ENCODE peak calls at places on chromosomes 1 and 21, in seven cellular contexts. F is left lung; B is CD4-positive, alpha-beta memory T cell; Y is substantia nigra; T is endodermal cell; W is coronary artery; G is lower lobe of right lung. J is an unnamed sample.

GRCh38 chr21:26070822-26071425 is 99.6 kb downstream of the APP start:
- DNase-seq in B (peak; percentile 56), F (no peak), W (no peak), T (no peak), G (peak; percentile 64), Y (no peak), J (peak; percentile 14)

GRCh38 chr1:3756394-3756793 is 4.1 kb downstream of the CCDC27 start:
- DNase-seq in T (no peak), G (no peak), B (no peak), Y (no peak), F (peak; percentile 36), W (no peak), J (no peak)

GRCh38 chr1:47971385-47971784 is 25.8 kb downstream of the TRABD2B start:
- DNase-seq in F (no peak), B (no peak), T (no peak), Y (no peak), W (no peak), G (no peak), J (no peak)

GRCh38 chr21:39000496-39000895 is 182.8 kb downstream of the PSMG1 start:
- DNase-seq in Y (no peak), F (no peak), T (peak; percentile 48), G (no peak), W (no peak), B (no peak), J (no peak)

GRCh38 chr1:27342778-27343638 is 1.2 kb downstream of the SYTL1 start:
- DNase-seq in B (peak; percentile 95), Y (no peak), F (peak; percentile 92), G (peak; percentile 82), T (peak; percentile 79), W (no peak), J (no peak)

GRCh38 chr1:185680453-185680852 is 53.7 kb upstream of the HMCN1 start:
- DNase-seq in W (no peak), G (no peak), B (no peak), Y (no peak), F (no peak), T (no peak), J (no peak)

GRCh38 chr1:155197901-155198546 is 9.7 kb downstream of the THBS3 start:
- DNase-seq in Y (no peak), B (peak; percentile 24), W (no peak), F (no peak), G (no peak), T (no peak), J (no peak)

GRCh38 chr21:28805885-28806284 is 186.8 kb downstream of the LTN1 start:
- DNase-seq in T (no peak), F (no peak), B (no peak), Y (no peak), G (no peak), W (no peak), J (no peak)

GRCh38 chr1:220924331-220924730 is 45.1 kb downstream of the HLX start:
- DNase-seq in G (no peak), W (no peak), Y (no peak), B (no peak), F (no peak), T (no peak), J (no peak)

GRCh38 chr1:162021124-162021523 is 2.5 kb downstream of the OLFML2B start:
- DNase-seq in W (no peak), B (no peak), G (no peak), T (no peak), F (no peak), Y (no peak), J (no peak)

GRCh38 chr1:97919568-97920261 is 1.1 kb downstream of the DPYD start:
- DNase-seq in G (no peak), W (no peak), Y (no peak), F (no peak), T (no peak), B (no peak), J (no peak)

GRCh38 chr1:118185083-118185899 is at the start of gene SPAG17:
- DNase-seq in F (peak; percentile 81), G (peak; percentile 73), T (peak; percentile 98), Y (no peak), W (no peak), B (no peak), J (peak; percentile 32)

GRCh38 chr1:110787328-110788071 is 85.4 kb upstream of the CD53 start:
- DNase-seq in B (peak; percentile 64), G (no peak), T (no peak), Y (no peak), F (no peak), W (no peak), J (no peak)

GRCh38 chr1:229370601-229371021 is 27.8 kb upstream of the CCSAP start:
- DNase-seq in G (no peak), Y (no peak), W (no peak), F (no peak), T (no peak), B (no peak), J (peak; percentile 81)

GRCh38 chr1:248828845-248829244 is 3.1 kb upstream of the SH3BP5L start:
- DNase-seq in T (no peak), G (no peak), B (no peak), Y (no peak), W (no peak), F (no peak), J (no peak)

GRCh38 chr1:12756756-12757433 is 10.9 kb downstream of the CFAP107 start:
- DNase-seq in Y (no peak), B (no peak), T (peak; percentile 13), G (no peak), W (no peak), F (no peak), J (no peak)

DNA sequence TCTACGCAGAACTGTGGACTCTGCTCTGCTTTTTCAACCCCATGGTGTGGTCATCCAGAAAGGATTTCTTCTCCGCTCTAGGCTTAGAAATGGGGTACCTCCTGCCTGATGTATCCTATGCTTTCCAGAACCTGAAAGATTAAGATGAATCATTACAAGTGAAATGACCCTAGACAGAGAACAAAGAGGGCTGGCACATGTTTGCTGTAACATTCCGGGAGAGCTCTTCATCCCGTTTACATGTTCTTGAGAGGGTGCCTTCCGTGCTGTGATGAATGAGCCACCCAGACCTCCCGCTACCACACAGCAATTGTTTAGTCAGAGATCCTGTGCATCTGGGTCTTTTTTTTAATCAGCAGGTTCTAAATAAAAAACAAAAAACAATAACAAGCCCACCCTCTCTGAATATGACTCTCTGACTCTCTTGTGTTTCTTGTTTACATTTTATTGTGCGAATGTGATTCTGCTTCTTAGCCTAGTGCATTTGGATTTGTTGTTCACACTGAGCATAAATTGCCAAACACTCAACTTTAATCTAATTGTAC is 87.0 kb downstream of the GPR88 start:
- DNase-seq in G (no peak), B (no peak), T (no peak), Y (no peak), F (no peak), W (no peak), J (no peak)
- H3K27ac ChIP-seq in G (no peak overlapping the region), B (no peak overlapping the region), T (no peak overlapping the region), Y (no peak overlapping the region), F (no peak overlapping the region), W (no peak overlapping the region), J (no peak overlapping the region)

DNA sequence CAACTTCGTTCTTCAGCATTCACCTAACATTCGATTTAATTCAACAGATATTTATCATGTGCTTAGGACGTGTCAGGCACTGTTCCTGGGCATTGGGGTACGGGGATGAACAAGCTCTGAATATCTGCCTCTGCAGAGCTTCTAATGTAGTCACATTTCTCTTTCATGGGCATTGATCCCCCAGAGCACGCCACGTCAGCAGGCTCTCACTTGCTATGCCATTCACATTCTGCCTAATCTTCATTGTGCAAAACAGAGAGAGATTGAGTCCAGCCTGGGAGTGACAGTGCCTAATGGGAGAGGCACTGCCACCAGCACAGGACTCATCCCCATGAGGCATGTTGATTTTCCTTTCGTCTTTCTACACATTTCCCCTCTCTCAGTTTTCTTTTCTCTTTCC is 196.1 kb downstream of the TOMM20 start:
- DNase-seq in F (no peak), W (no peak), Y (no peak), T (no peak), G (no peak), B (no peak), J (no peak)
- H3K27ac ChIP-seq in F (no peak overlapping the region), W (no peak overlapping the region), Y (peak overlapping the region; percentile 1), T (no peak overlapping the region), G (no peak overlapping the region), B (no peak overlapping the region), J (no peak overlapping the region)

GRCh38 chr21:33750017-33750416 is 107.7 kb downstream of the ITSN1 start:
- DNase-seq in T (no peak), W (no peak), G (no peak), F (no peak), B (no peak), Y (no peak), J (no peak)

GRCh38 chr21:33751120-33751519 is 108.8 kb downstream of the ITSN1 start:
- DNase-seq in B (no peak), F (no peak), G (no peak), T (no peak), Y (no peak), W (no peak), J (no peak)

GRCh38 chr21:33748903-33749302 is 106.6 kb downstream of the ITSN1 start:
- DNase-seq in G (no peak), F (no peak), W (no peak), B (no peak), Y (no peak), T (no peak), J (no peak)

GRCh38 chr21:33752260-33752659 is 110.0 kb downstream of the ITSN1 start:
- DNase-seq in T (no peak), B (no peak), G (no peak), W (no peak), F (no peak), Y (no peak), J (no peak)

GRCh38 chr21:33751533-33751932 is 109.2 kb downstream of the ITSN1 start:
- DNase-seq in F (no peak), Y (no peak), W (no peak), B (no peak), G (no peak), T (no peak), J (no peak)
- H3K27ac ChIP-seq in F (no peak overlapping the region), Y (no peak overlapping the region), W (no peak overlapping the region), B (no peak overlapping the region), G (no peak overlapping the region), T (no peak overlapping the region), J (no peak overlapping the region)

GRCh38 chr1:32937061-32937460 is 27.5 kb downstream of the RNF19B start:
- DNase-seq in Y (no peak), G (no peak), T (no peak), B (no peak), F (no peak), W (no peak), J (no peak)
- H3K27ac ChIP-seq in Y (no peak overlapping the region), G (no peak overlapping the region), T (no peak overlapping the region), B (no peak overlapping the region), F (no peak overlapping the region), W (no peak overlapping the region), J (no peak overlapping the region)

GRCh38 chr21:46154955-46155513 is 345 bp downstream of the FTCD start:
- DNase-seq in W (peak; percentile 59), B (no peak), G (peak; percentile 39), F (no peak), T (peak; percentile 50), Y (no peak), J (no peak)
- H3K27ac ChIP-seq in W (no peak overlapping the region), B (no peak overlapping the region), G (no peak overlapping the region), F (no peak overlapping the region), T (no peak overlapping the region), Y (no peak overlapping the region), J (no peak overlapping the region)